ENCODE peak calls at places on chromosomes 12 and 14, in eight cellular contexts. X is endothelial cell of umbilical vein; N is mammary epithelial cell; S is Peyer's patch; Y is fibroblast of lung; D is psoas muscle; G is adipocyte; H is naive thymus-derived CD4-positive, alpha-beta T cell. L is an unnamed sample. For H3K36me3, the result is how much of the 10 kb centered on the place peaks cover.

GRCh38 chr12:66279127-66279712 is 23.1 kb upstream of the HELB start:
- DNase-seq in S (no peak), X (peak), G (peak), H (peak), Y (peak), D (no peak), N (no peak), L (no peak)

GRCh38 chr14:105470163-105470811 is 4.3 kb upstream of the CRIP2 start:
- DNase-seq in X (no peak), Y (no peak), N (no peak), D (no peak), H (no peak), S (no peak), G (no peak), L (no peak)

GRCh38 chr12:28704477-28705169 is 444.5 kb upstream of the FAR2 start:
- DNase-seq in H (no peak), Y (peak), D (no peak), G (peak), X (no peak), N (peak), S (no peak), L (no peak)

GRCh38 chr12:39165338-39165737 is 259.9 kb upstream of the CPNE8 start:
- DNase-seq in Y (no peak), X (no peak), D (no peak), S (no peak), G (no peak), H (no peak), N (no peak), L (no peak)

GRCh38 chr12:67068204-67068731 is 200.9 kb upstream of the CAND1 start:
- DNase-seq in H (no peak), Y (no peak), D (no peak), X (no peak), S (peak), N (peak), G (peak), L (no peak)

GRCh38 chr12:64160718-64161060 is 61.4 kb downstream of the KICS2 start:
- DNase-seq in Y (peak), N (peak), S (no peak), G (peak), D (no peak), H (no peak), X (peak), L (no peak)

GRCh38 chr14:20306079-20306423 is 300 bp upstream of the TTC5 start:
- DNase-seq in H (no peak), X (no peak), Y (no peak), G (no peak), S (no peak), N (no peak), D (no peak), L (no peak)

GRCh38 chr12:3973269-3973884 is 100.2 kb upstream of the PARP11 start:
- DNase-seq in Y (no peak), S (no peak), D (no peak), N (no peak), H (no peak), G (no peak), X (no peak), L (no peak)

GRCh38 chr14:80388980-80389711 is 177.8 kb upstream of the DIO2 start:
- DNase-seq in X (no peak), H (no peak), D (no peak), S (no peak), Y (peak), N (peak), G (peak), L (no peak)

GRCh38 chr12:49827351-49828099 is 688 bp downstream of the NCKAP5L start:
- DNase-seq in D (peak), G (peak), H (peak), X (peak), N (peak), S (no peak), Y (peak), L (peak)

DNA sequence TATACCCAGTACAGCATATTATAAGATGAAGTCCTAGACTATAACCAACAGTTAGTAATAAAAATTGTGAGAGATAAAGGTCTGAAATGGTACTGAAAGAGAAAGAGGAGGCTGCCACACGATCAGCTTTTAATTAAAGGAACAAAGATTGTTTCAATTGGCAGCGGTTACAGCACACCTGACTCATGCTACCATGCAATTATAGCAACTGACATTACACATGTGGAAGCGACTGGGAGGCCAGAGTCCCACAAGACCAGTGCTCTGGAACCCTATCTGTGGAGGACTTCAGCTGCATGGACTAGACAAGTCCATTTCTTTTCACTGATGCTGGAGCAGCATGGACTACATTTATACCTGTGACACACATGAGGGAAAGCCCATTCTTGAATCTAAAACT is 55.2 kb downstream of the SEL1L start:
- DNase-seq in Y (no peak), N (no peak), H (no peak), G (no peak), S (no peak), D (no peak), X (no peak), L (no peak)
- H3K36me3 ChIP-seq in Y (under half), N (under half), H (under half), G (half or more), S (under half), D (under half), X (under half), L (half or more)

GRCh38 chr14:22878271-22879246 is 4.5 kb upstream of the REM2 start:
- DNase-seq in Y (no peak), X (no peak), D (no peak), H (no peak), S (no peak), N (no peak), G (no peak), L (no peak)
- H3K36me3 ChIP-seq in Y (under half), X (under half), D (under half), H (under half), S (under half), N (under half), G (half or more), L (half or more)

GRCh38 chr12:131716282-131716681 is 5.4 kb downstream of the SFSWAP start:
- DNase-seq in D (no peak), X (no peak), G (no peak), S (no peak), Y (no peak), N (no peak), H (no peak), L (no peak)
- H3K36me3 ChIP-seq in D (under half), X (under half), G (half or more), S (under half), Y (under half), N (under half), H (under half), L (half or more)

DNA sequence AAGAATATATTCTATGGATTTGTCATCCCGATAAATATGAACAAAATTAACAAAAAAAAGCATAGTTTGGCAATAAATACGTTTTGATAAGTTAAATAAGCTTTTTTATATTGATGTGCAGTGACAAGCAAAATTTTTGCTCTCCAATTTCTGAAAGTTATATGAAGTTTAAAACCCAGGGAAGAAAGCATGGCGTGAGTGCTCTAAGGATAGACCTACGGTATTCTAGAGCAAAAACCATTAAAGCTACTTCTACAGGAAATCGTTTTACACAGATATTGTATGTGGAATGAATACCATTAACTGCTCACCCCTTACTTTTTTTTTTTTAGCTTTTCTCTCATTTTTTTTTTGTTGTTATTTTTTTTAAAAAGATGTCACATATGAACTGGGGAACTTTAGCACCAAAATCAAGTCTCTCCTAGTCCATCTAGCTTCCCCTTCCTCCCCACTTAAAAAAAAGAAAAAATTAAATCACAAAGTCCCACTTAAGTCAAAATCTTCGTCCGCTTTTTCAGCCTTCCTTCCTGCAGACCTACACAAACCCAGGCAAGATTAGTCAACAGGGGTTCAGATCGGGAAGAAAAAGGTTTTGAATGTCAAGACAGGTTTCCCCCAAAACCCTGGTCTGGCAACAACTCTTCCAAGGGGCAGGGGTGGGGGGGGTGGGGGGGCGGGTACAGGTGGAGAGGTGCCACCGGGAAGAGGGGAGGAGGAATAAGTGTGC is 4.4 kb downstream of the ZFP36L1 start:
- DNase-seq in H (no peak), D (no peak), X (peak), N (no peak), Y (no peak), S (no peak), G (peak), L (no peak)
- H3K36me3 ChIP-seq in H (under half), D (under half), X (under half), N (under half), Y (under half), S (under half), G (under half), L (under half)

GRCh38 chr12:132646850-132647249 is 28.3 kb downstream of the P2RX2 start:
- DNase-seq in H (no peak), X (no peak), G (no peak), S (no peak), Y (no peak), D (no peak), N (no peak), L (no peak)

GRCh38 chr12:132649226-132649945 is 30.8 kb downstream of the P2RX2 start:
- DNase-seq in D (no peak), Y (no peak), X (no peak), S (no peak), N (no peak), G (no peak), H (no peak), L (no peak)

GRCh38 chr12:132647858-132648257 is 29.3 kb downstream of the P2RX2 start:
- DNase-seq in G (no peak), H (no peak), X (no peak), D (no peak), N (no peak), S (no peak), Y (no peak), L (no peak)

GRCh38 chr12:132651444-132652100 is 33.0 kb downstream of the P2RX2 start:
- DNase-seq in N (no peak), H (no peak), D (no peak), S (no peak), X (no peak), Y (no peak), G (no peak), L (no peak)

DNA sequence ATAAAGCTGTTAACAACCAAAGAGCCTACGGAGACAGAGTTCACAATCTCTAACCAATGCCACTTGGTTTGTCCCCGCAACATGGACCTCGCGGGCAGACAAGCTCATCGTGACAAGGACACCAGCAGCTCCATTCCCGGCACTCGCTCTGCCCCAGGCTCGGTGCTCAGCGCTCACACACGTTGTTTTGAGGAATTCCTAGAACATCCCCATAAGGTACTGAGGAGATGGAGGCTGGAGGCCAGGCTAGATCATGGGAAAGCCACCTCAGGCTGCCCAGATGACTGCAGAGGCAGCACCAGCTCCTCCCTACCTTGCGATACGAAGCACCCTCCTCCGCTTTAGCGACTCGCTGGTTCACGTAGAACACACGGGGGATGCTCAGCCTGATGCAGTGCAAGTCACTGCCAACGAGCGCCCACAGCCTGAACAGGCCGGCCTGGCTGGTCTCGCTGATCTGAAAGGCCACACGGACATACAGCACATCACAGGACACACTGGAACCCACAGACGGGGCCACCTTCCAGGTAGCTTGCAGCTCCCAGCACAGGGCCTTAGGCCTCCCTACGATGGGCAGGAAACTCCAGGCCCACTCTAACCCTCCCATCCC is 30.1 kb downstream of the P2RX2 start:
- DNase-seq in S (no peak), Y (no peak), D (no peak), X (no peak), N (no peak), G (no peak), H (no peak), L (no peak)
- H3K36me3 ChIP-seq in S (under half), Y (under half), D (under half), X (under half), N (under half), G (under half), H (under half), L (half or more)

DNA sequence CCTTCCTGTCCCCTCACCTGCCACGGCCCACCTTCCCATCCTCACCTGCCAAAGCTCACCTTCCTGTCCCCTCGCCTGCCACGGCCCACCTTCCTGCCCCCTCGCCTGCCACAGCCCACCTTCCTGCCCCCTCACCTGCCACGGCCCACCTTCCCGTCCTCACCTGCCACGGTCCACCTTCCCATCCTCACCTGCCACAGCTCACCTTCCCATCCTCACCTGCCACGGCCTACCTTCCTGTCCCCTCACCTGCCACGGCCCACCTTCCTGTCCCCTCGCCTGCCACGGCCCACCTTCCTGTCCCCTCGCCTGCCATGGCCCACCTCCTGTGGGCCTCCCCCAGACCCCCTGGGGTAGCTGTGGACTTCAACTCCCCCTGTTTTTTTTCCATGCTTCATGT is 48.8 kb upstream of the GPR68 start:
- DNase-seq in X (no peak), H (no peak), G (no peak), D (no peak), N (no peak), Y (no peak), S (no peak), L (peak)
- H3K36me3 ChIP-seq in X (under half), H (half or more), G (under half), D (under half), N (under half), Y (under half), S (under half), L (half or more)

DNA sequence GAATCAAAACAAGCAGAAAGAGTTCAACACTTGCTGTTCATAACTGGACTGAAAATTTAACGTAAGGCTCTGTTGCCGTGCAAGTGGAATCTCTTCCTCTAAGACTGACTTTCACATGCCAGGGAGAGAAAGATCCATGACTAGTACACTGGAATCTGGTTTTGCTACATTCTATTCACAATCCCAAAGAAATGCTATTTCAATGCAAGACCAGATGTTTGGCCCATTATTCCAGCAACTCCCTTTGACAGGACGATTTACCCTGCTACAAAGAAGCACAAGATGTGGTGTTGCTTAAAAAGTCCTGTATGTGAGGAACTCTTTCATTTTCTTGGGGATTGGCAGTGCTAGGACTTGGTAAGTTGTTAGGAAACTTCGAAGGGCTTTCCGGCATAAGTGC is 17.4 kb downstream of the RFC5 start:
- DNase-seq in D (no peak), S (no peak), H (no peak), G (no peak), Y (no peak), N (no peak), X (peak), L (no peak)
- H3K36me3 ChIP-seq in D (under half), S (under half), H (under half), G (half or more), Y (under half), N (under half), X (under half), L (half or more)